ENCODE peak calls at places on chromosomes 3 and 15, in nine cellular contexts. D is esophagus squamous epithelium, P is right lobe of liver, T is HepG2, M is thyroid gland, X is body of pancreas, U is GM12892, S is A549, N is transverse colon. Z is an unnamed sample.

GRCh38 chr3:124107074-124107473 is 115.2 kb upstream of the ROPN1 start:
- DNase-seq in D (no peak), P (no peak), T (no peak), M (no peak), X (no peak), U (no peak), S (no peak), N (no peak), Z (no peak)

GRCh38 chr3:182986021-182986420 is 5.7 kb upstream of the DCUN1D1 start:
- DNase-seq in D (no peak), P (no peak), T (no peak), M (no peak), X (no peak), U (no peak), S (no peak), N (no peak), Z (no peak)

GRCh38 chr3:140766465-140766864 is 88.6 kb downstream of the TRIM42 start:
- DNase-seq in D (no peak), P (no peak), T (no peak), M (no peak), X (no peak), U (no peak), S (no peak), N (no peak), Z (no peak)

GRCh38 chr3:138381950-138382715 is 33.8 kb downstream of the MRAS start:
- DNase-seq in D (no peak), P (peak), T (peak), M (peak), X (no peak), U (no peak), S (no peak), N (peak), Z (no peak)

GRCh38 chr15:60507596-60508424 is 28.9 kb upstream of the ICE2 start:
- DNase-seq in D (no peak), P (no peak), T (peak), M (peak), X (peak), U (no peak), S (peak), N (peak), Z (no peak)

GRCh38 chr15:81194723-81195122 is 2.0 kb upstream of the IL16 start:
- DNase-seq in D (no peak), P (no peak), T (no peak), M (peak), X (no peak), U (no peak), S (no peak), N (no peak), Z (no peak)

GRCh38 chr15:30882861-30883433 is 20.8 kb upstream of the FAN1 start:
- DNase-seq in D (no peak), P (no peak), T (no peak), M (no peak), X (no peak), U (no peak), S (no peak), N (no peak), Z (no peak)

GRCh38 chr15:94673801-94674200 is 442.4 kb downstream of the MCTP2 start:
- DNase-seq in D (no peak), P (no peak), T (no peak), M (no peak), X (no peak), U (no peak), S (no peak), N (no peak), Z (no peak)

GRCh38 chr15:52370010-52370409 is 74.4 kb upstream of the MYO5C start:
- DNase-seq in D (no peak), P (no peak), T (no peak), M (no peak), X (no peak), U (no peak), S (no peak), N (peak), Z (no peak)

GRCh38 chr15:56972426-56972825 is 54.0 kb downstream of the TCF12 start:
- DNase-seq in D (no peak), P (no peak), T (no peak), M (no peak), X (no peak), U (no peak), S (no peak), N (no peak), Z (no peak)

GRCh38 chr3:13713396-13713795 is 164.5 kb downstream of the FBLN2 start:
- DNase-seq in D (no peak), P (peak), T (no peak), M (no peak), X (peak), U (no peak), S (no peak), N (no peak), Z (no peak)

GRCh38 chr3:105876745-105877624 is 8.2 kb upstream of the CBLB start:
- DNase-seq in D (no peak), P (no peak), T (no peak), M (no peak), X (no peak), U (no peak), S (no peak), N (no peak), Z (no peak)

GRCh38 chr15:80179025-80179759 is 26.4 kb downstream of the FAH start:
- DNase-seq in D (no peak), P (no peak), T (no peak), M (no peak), X (no peak), U (no peak), S (peak), N (no peak), Z (peak)

GRCh38 chr3:119494597-119494996 is 3.8 kb upstream of the TIMMDC1 start:
- DNase-seq in D (no peak), P (no peak), T (no peak), M (no peak), X (no peak), U (no peak), S (no peak), N (no peak), Z (no peak)

GRCh38 chr3:121883507-121883906 is 10.7 kb upstream of the SLC15A2 start:
- DNase-seq in D (no peak), P (no peak), T (peak), M (no peak), X (no peak), U (no peak), S (peak), N (no peak), Z (no peak)

GRCh38 chr3:143764840-143765239 is 83.4 kb downstream of the SLC9A9 start:
- DNase-seq in D (no peak), P (no peak), T (no peak), M (no peak), X (no peak), U (no peak), S (no peak), N (no peak), Z (no peak)

GRCh38 chr3:172179680-172180399 is 140.5 kb downstream of the FNDC3B start:
- DNase-seq in D (no peak), P (peak), T (peak), M (no peak), X (no peak), U (no peak), S (peak), N (no peak), Z (no peak)

GRCh38 chr3:127217594-127218456 is 24.9 kb downstream of the PRR23E start:
- DNase-seq in D (no peak), P (no peak), T (no peak), M (no peak), X (no peak), U (no peak), S (no peak), N (no peak), Z (peak)

GRCh38 chr15:25670025-25670554 is 193.0 kb downstream of the ATP10A start:
- DNase-seq in D (no peak), P (no peak), T (no peak), M (peak), X (no peak), U (no peak), S (peak), N (peak), Z (no peak)

GRCh38 chr3:37554364-37554763 is 307.3 kb upstream of the CTDSPL start:
- DNase-seq in D (no peak), P (no peak), T (no peak), M (no peak), X (peak), U (no peak), S (no peak), N (no peak), Z (no peak)

GRCh38 chr3:32442766-32443165 is 51.1 kb downstream of the CMTM7 start:
- DNase-seq in D (no peak), P (no peak), T (no peak), M (no peak), X (no peak), U (no peak), S (no peak), N (no peak), Z (no peak)

GRCh38 chr3:107798381-107798780 is 275.6 kb downstream of the BBX start:
- DNase-seq in D (no peak), P (no peak), T (no peak), M (no peak), X (no peak), U (no peak), S (no peak), N (no peak), Z (no peak)

GRCh38 chr3:128415110-128415772 is 51.4 kb downstream of the DNAJB8 start:
- DNase-seq in D (no peak), P (no peak), T (no peak), M (no peak), X (no peak), U (no peak), S (no peak), N (no peak), Z (no peak)

GRCh38 chr3:9074079-9074478 is 110.8 kb upstream of the RAD18 start:
- DNase-seq in D (no peak), P (no peak), T (no peak), M (no peak), X (no peak), U (no peak), S (no peak), N (no peak), Z (no peak)

GRCh38 chr3:116741462-116741861 is 31.9 kb downstream of the TUSC7 start:
- DNase-seq in D (no peak), P (no peak), T (no peak), M (no peak), X (no peak), U (no peak), S (no peak), N (no peak), Z (no peak)

GRCh38 chr3:193744048-193744821 is 151.2 kb downstream of the OPA1 start:
- DNase-seq in D (no peak), P (peak), T (peak), M (no peak), X (peak), U (no peak), S (peak), N (no peak), Z (no peak)

GRCh38 chr3:169999433-169999832 is 32.8 kb downstream of the SEC62 start:
- DNase-seq in D (no peak), P (no peak), T (no peak), M (no peak), X (no peak), U (no peak), S (no peak), N (no peak), Z (no peak)

GRCh38 chr3:172751188-172751571 is 654 bp downstream of the ECT2 start:
- DNase-seq in D (no peak), P (no peak), T (no peak), M (no peak), X (no peak), U (peak), S (peak), N (no peak), Z (no peak)

GRCh38 chr15:52710050-52710709 is 31.0 kb upstream of the ATOSA start:
- DNase-seq in D (no peak), P (no peak), T (no peak), M (no peak), X (no peak), U (no peak), S (no peak), N (no peak), Z (no peak)

GRCh38 chr3:97647441-97647840 is 117.1 kb upstream of the ARL6 start:
- DNase-seq in D (no peak), P (no peak), T (no peak), M (no peak), X (no peak), U (no peak), S (no peak), N (no peak), Z (no peak)

GRCh38 chr3:123394391-123395022 is 54.4 kb downstream of the ADCY5 start:
- DNase-seq in D (no peak), P (no peak), T (no peak), M (no peak), X (no peak), U (no peak), S (no peak), N (no peak), Z (no peak)

GRCh38 chr15:92882697-92883642 is 17.2 kb upstream of the CHD2 start:
- DNase-seq in D (peak), P (peak), T (no peak), M (no peak), X (peak), U (no peak), S (no peak), N (no peak), Z (no peak)

GRCh38 chr3:57078366-57079220 is 18.1 kb downstream of the SPATA12 start:
- DNase-seq in D (no peak), P (no peak), T (peak), M (peak), X (peak), U (peak), S (peak), N (peak), Z (peak)

GRCh38 chr3:78765671-78766485 is 1001.9 kb downstream of the ROBO1 start:
- DNase-seq in D (no peak), P (no peak), T (no peak), M (no peak), X (no peak), U (no peak), S (no peak), N (no peak), Z (no peak)

GRCh38 chr3:69012836-69013255 is 638 bp downstream of the EOGT start:
- DNase-seq in D (no peak), P (peak), T (peak), M (peak), X (peak), U (peak), S (peak), N (peak), Z (peak)

GRCh38 chr15:56886450-56886856 is 32.0 kb upstream of the TCF12 start:
- DNase-seq in D (no peak), P (no peak), T (peak), M (peak), X (no peak), U (no peak), S (no peak), N (no peak), Z (no peak)

DNA sequence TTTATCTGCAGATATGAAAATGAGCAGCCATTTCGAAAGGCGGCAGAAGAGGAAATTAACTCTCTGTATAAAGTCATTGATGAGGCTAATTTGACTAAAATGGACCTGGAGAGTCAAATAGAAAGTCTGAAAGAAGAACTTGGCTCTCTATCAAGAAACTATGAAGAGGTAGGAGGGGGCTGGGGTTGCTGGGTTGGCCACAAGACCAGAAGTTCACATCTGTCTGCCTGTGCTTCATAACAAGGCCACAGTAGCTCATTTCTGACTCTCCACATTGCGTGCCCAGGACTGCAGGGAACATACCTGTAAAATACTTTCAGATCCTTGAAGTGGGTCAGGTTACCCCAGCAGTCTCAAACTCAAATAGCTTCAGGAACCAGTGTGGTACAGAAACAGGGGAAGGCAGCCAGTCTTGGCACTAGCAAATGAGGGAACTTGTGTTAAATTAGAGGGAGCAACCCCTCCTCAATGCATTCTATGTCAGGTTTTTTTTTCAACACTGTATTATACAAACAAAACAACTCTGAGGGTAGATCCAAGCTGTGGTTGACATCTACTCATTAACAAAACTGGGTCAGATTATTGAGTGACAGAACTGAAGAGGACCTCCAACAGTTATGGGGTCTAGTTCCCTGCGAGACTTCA is 48.7 kb downstream of the BFSP2 start:
- DNase-seq in D (no peak), P (no peak), T (no peak), M (no peak), X (no peak), U (peak), S (no peak), N (peak), Z (no peak)
- TF ChIP-seq POLR2A in D (no peak), P (no peak), T (no peak), M (no peak), X (no peak), U (peak), S (no peak), N (no peak), Z (no peak)

DNA sequence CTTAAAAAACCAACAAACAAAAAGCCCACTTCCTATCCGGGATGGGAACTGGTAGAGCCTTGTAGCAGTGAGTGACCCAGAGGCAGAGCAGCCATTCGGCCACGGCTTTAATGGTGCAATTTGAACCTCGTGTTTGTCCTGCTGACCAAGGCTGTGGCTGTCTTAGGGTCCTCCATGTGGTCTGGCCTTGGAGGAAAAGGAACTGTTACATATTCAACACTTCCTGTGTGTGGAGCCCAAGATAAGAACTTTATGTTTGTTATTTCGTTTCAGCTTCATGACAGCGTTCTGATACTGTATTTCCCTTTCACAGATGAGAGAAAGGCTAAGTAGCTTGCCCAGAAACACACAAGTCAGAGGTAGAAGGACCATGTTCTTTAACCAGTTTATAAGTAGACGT is 269.8 kb downstream of the SV2B start:
- DNase-seq in D (no peak), P (no peak), T (no peak), M (no peak), X (no peak), U (no peak), S (no peak), N (no peak), Z (no peak)
- TF ChIP-seq POLR2A in D (no peak), P (no peak), T (no peak), M (no peak), X (no peak), U (no peak), S (no peak), N (no peak), Z (no peak)

GRCh38 chr3:76514836-76515235 is 525.1 kb upstream of the ROBO2 start:
- DNase-seq in D (no peak), P (no peak), T (no peak), M (no peak), X (no peak), U (no peak), S (no peak), N (no peak), Z (no peak)

GRCh38 chr3:76505202-76505875 is 534.6 kb upstream of the ROBO2 start:
- DNase-seq in D (no peak), P (no peak), T (no peak), M (no peak), X (no peak), U (no peak), S (no peak), N (no peak), Z (no peak)

DNA sequence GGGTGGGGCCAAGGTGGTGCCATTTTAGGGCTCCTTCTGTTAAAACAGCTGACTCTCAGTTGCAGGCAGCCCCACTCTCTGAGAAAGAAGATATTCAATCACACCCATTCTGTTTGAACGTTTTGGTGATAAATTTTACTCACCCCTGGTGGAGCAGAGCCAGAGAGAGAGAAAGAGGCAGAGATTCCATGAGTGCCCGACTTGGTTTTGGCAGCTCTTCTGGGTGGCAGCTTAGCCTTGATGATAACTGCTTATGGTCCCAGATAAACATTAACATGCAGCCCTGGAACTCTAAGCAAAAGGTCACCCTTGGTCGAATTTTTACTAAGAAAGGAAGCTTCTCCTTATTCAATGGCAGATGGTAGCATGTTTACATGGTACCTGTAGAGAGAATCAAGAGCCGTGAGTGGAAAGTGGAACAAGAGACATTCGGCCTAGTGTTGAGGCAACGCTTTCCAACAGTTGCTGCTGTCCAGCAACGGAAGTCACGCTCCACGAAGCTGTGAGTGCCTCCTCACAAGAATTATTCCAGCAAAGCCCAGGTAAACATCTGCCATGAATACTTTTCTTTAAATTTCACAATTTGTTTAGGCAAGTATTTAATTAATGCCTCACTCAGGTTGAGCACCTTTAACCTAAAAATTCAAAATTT is 530.6 kb upstream of the ROBO2 start:
- DNase-seq in D (no peak), P (no peak), T (no peak), M (peak), X (no peak), U (no peak), S (no peak), N (no peak), Z (no peak)
- TF ChIP-seq POLR2A in D (no peak), P (no peak), T (no peak), M (no peak), X (no peak), U (no peak), S (no peak), N (no peak), Z (no peak)

GRCh38 chr15:37764733-37765191 is 169.7 kb upstream of the TMCO5A start:
- DNase-seq in D (no peak), P (peak), T (peak), M (no peak), X (peak), U (no peak), S (peak), N (peak), Z (peak)

GRCh38 chr15:37771462-37771861 is 163.0 kb upstream of the TMCO5A start:
- DNase-seq in D (no peak), P (no peak), T (no peak), M (no peak), X (no peak), U (no peak), S (no peak), N (no peak), Z (no peak)

GRCh38 chr15:37767841-37768455 is 166.5 kb upstream of the TMCO5A start:
- DNase-seq in D (no peak), P (no peak), T (no peak), M (no peak), X (no peak), U (no peak), S (no peak), N (no peak), Z (no peak)

DNA sequence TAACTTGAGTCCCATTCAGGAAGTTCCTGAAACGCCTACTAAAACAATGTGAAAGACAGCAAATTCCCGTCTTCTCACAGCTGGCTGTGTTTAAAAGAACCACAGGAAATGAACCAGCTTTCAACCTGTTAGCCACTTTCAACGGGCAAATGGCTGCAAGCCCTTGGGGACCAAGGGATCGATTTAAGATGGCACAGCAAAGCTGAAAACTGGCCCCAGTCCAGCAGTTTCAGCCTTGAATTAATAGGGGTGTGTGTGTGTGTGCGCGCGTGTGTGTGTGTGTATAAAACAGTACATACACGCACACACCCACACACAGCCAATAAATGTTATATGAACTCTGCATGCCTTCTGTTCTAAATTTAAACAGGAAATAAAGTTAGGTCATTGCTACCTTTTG is 168.6 kb upstream of the TMCO5A start:
- DNase-seq in D (no peak), P (no peak), T (no peak), M (no peak), X (no peak), U (no peak), S (no peak), N (peak), Z (no peak)
- TF ChIP-seq POLR2A in D (no peak), P (no peak), T (no peak), M (no peak), X (no peak), U (no peak), S (no peak), N (no peak), Z (no peak)

DNA sequence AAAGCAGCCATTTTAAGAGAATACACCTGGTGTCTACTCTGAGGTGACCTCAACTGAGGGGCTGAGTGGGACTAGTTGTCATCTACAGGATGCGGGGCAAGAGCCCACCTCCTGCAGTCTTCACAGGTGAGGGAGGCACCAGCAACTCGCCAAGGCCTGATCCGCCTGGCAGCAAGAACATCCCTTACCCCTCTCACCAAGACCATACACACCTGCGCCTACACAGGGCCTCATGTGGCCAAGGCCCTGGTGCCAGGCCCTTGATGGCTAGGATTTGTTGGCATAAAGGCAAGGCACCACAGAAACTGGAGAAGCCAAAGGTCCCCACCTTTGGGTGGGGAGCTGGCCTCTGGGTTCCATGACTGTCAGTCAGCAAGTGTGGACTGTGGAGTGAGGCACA is 18.4 kb downstream of the ELP6 start:
- DNase-seq in D (no peak), P (no peak), T (no peak), M (no peak), X (no peak), U (no peak), S (no peak), N (no peak), Z (no peak)
- TF ChIP-seq POLR2A in D (no peak), P (no peak), T (no peak), M (no peak), X (no peak), U (no peak), S (no peak), N (no peak), Z (no peak)